ENCODE peak calls at places on chromosome 4, in six cellular contexts. E, L, C, T, F and Q are unnamed samples.

GRCh38 chr4:1191621-1192020 is 19.2 kb upstream of the SPON2 start:
- DNase-seq in E (no peak), C (no peak), T (peak), F (no peak), L (no peak), Q (no peak)

GRCh38 chr4:7823416-7823824 is 116.2 kb downstream of the AFAP1 start:
- DNase-seq in L (peak), F (no peak), C (no peak), E (no peak), T (peak), Q (no peak)

GRCh38 chr4:81257021-81257420 is 42.0 kb upstream of the PRKG2 start:
- DNase-seq in F (peak), C (no peak), L (peak), T (no peak), E (no peak), Q (no peak)

GRCh38 chr4:125315571-125316390 is 1.0 kb downstream of the FAT4 start:
- DNase-seq in C (peak), T (peak), F (peak), L (peak), E (peak), Q (peak)

GRCh38 chr4:74217365-74217764 is 59.4 kb downstream of the MTHFD2L start:
- DNase-seq in F (peak), E (no peak), L (no peak), T (no peak), C (no peak), Q (no peak)

GRCh38 chr4:8355864-8356565 is 84.5 kb downstream of the ACOX3 start:
- DNase-seq in T (no peak), L (peak), E (no peak), F (peak), C (no peak), Q (no peak)

GRCh38 chr4:3111461-3111860 is 37.0 kb downstream of the HTT start:
- DNase-seq in C (peak), T (no peak), E (no peak), L (peak), F (peak), Q (peak)

GRCh38 chr4:66357316-66357715 is 687.0 kb upstream of the EPHA5 start:
- DNase-seq in L (no peak), T (no peak), E (no peak), C (no peak), F (peak), Q (no peak)

GRCh38 chr4:143203577-143203976 is 18.9 kb downstream of the USP38 start:
- DNase-seq in L (no peak), E (no peak), F (no peak), T (no peak), C (no peak), Q (no peak)